ENCODE peak calls at places on chromosome 22, in eight cellular contexts. B is ovary, G is heart left ventricle, I is IMR-90, L is PC-9, R is uterus, Q is thoracic aorta, U is endodermal cell. S is an unnamed sample. For H3K27me3 and H3K4me1, the result is how much of the 10 kb centered on the place peaks cover.

GRCh38 chr22:37425369-37425768 is 1.9 kb downstream of the ELFN2 start:
- DNase-seq in L (no peak), U (no peak), G (no peak), B (no peak), I (no peak), R (no peak), Q (no peak), S (no peak)

GRCh38 chr22:27885977-27886842 is 32.8 kb downstream of the PITPNB start:
- DNase-seq in Q (no peak), U (peak), B (no peak), R (no peak), I (peak), L (peak), G (peak), S (peak)

GRCh38 chr22:26471522-26471921 is 12.1 kb downstream of the HPS4 start:
- DNase-seq in R (no peak), I (peak), U (no peak), B (no peak), L (peak), Q (no peak), G (no peak), S (no peak)

GRCh38 chr22:23180301-23180892 is at the start of gene BCR:
- DNase-seq in U (peak), L (peak), R (peak), Q (no peak), G (peak), B (peak), I (peak), S (peak)

GRCh38 chr22:37044634-37045625 is 6.6 kb upstream of the KCTD17 start:
- DNase-seq in I (peak), R (no peak), B (no peak), G (no peak), L (no peak), U (no peak), Q (no peak), S (no peak)

GRCh38 chr22:24601217-24602104 is 1.5 kb upstream of the GGT1 start:
- DNase-seq in Q (no peak), I (no peak), B (no peak), L (peak), G (peak), U (peak), R (no peak), S (peak)

GRCh38 chr22:24441406-24442351 is 14.3 kb downstream of the ADORA2A start:
- DNase-seq in R (no peak), L (no peak), U (peak), I (no peak), G (no peak), Q (no peak), B (no peak), S (no peak)

GRCh38 chr22:19195796-19196731 is 17.5 kb upstream of the SLC25A1 start:
- DNase-seq in Q (no peak), L (no peak), B (no peak), G (no peak), I (no peak), U (no peak), R (no peak), S (no peak)

GRCh38 chr22:49189871-49190270 is 637.8 kb downstream of the BRD1 start:
- DNase-seq in B (no peak), Q (no peak), R (no peak), G (no peak), I (no peak), U (no peak), L (no peak), S (no peak)

GRCh38 chr22:44023404-44024287 is 456 bp upstream of the PARVB start:
- DNase-seq in Q (no peak), L (peak), R (peak), B (peak), I (peak), U (peak), G (peak), S (peak)

GRCh38 chr22:47169801-47170140 is 407.3 kb downstream of the TBC1D22A start:
- DNase-seq in R (peak), L (no peak), B (peak), G (peak), I (no peak), U (no peak), Q (no peak), S (no peak)

GRCh38 chr22:47168441-47168840 is 406.0 kb downstream of the TBC1D22A start:
- DNase-seq in I (no peak), L (no peak), U (peak), B (peak), Q (no peak), R (peak), G (peak), S (no peak)

GRCh38 chr22:47167056-47167455 is 404.6 kb downstream of the TBC1D22A start:
- DNase-seq in L (no peak), Q (no peak), U (peak), B (peak), I (no peak), R (peak), G (peak), S (no peak)

GRCh38 chr22:47171441-47172221 is 409.2 kb downstream of the TBC1D22A start:
- DNase-seq in U (peak), I (no peak), B (peak), G (peak), Q (no peak), L (no peak), R (peak), S (no peak)

DNA sequence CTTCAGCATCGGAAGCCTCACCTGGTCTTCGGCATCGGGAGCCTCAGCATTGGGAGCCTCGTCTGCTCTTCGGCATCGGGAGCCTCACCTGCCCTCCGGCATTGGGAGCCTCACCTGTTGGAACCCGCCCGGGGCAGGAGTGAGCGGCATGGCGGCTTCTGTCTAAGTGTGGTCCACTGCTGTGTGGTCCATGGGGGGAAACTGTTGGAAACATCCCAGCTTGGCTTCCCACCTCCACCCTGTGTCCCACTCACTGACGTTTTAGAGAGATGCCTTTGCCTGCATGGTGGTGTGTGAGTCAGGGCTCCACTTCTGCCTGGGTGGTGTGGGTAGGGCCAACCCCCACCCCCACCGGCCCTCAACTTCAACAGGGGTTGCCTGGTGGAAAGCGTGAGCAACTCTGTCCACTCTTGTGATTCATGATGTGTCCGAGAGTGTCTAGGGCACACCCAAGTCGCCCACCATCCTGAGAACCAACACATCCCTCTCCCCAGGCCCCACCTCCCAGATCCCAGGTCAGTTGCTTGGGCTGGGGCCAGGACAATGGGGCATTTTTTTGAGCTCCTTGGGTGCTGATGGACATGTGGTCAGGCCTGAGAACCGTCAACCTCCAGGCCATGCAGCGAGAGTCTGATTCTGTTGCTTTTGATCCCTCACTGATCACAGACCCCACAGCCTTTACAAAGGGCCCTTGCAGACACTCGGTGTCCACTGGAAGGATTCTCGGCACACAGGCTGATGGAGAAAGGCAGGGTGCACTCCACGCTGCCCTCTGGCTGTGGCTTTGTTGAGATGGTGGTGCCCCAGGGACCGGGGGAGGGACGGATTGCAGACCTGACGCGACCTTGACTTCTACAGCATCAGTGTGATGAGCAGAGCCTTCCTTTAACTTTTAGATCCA is 406.7 kb downstream of the TBC1D22A start:
- DNase-seq in U (peak), G (peak), R (peak), B (peak), I (peak), L (no peak), Q (no peak), S (peak)
- TF ChIP-seq CTCF in U (peak), G (no peak), R (no peak), B (no peak), I (peak), L (no peak), Q (no peak), S (no peak)

DNA sequence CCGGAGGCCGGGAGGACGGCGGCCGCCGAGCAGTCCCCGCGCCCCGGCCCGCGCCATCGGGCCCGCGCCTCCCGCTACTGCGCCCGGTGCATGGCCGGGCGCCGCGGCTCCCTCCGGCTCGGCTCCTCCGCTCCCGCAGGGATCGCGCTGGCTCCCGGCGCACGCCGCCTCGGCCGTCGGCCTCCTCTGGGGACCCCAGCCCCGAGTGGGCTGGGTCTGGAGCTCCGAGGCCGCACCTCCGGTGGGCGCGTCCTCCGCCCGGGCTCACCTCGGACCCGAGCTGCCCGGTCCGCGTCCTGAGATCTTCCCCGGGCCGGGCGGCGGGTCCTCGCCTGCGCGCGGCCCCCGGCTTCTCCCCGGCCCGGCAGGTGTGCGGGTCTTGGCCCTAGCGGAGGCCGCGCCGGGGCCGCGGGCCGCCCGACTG is 251 bp downstream of the SHISA8 start:
- DNase-seq in R (no peak), B (no peak), I (no peak), L (no peak), Q (no peak), U (peak), G (no peak), S (no peak)
- H3K27me3 ChIP-seq in R (half or more), B (under half), I (half or more), L (under half), Q (under half), U (half or more), G (half or more), S (under half)

GRCh38 chr22:46437990-46438389 is 99.4 kb downstream of the CELSR1 start:
- DNase-seq in U (no peak), I (no peak), R (no peak), G (no peak), Q (no peak), L (no peak), B (no peak), S (no peak)

GRCh38 chr22:46433318-46433717 is 97.8 kb downstream of the TRMU start:
- DNase-seq in Q (no peak), I (no peak), L (no peak), U (no peak), B (no peak), R (no peak), G (no peak), S (no peak)

GRCh38 chr22:46439111-46439510 is 98.3 kb downstream of the CELSR1 start:
- DNase-seq in I (no peak), B (no peak), G (no peak), U (no peak), R (no peak), Q (no peak), L (no peak), S (no peak)

GRCh38 chr22:46439576-46440465 is 97.6 kb downstream of the CELSR1 start:
- DNase-seq in G (no peak), R (no peak), U (no peak), B (no peak), Q (no peak), I (no peak), L (no peak), S (no peak)

DNA sequence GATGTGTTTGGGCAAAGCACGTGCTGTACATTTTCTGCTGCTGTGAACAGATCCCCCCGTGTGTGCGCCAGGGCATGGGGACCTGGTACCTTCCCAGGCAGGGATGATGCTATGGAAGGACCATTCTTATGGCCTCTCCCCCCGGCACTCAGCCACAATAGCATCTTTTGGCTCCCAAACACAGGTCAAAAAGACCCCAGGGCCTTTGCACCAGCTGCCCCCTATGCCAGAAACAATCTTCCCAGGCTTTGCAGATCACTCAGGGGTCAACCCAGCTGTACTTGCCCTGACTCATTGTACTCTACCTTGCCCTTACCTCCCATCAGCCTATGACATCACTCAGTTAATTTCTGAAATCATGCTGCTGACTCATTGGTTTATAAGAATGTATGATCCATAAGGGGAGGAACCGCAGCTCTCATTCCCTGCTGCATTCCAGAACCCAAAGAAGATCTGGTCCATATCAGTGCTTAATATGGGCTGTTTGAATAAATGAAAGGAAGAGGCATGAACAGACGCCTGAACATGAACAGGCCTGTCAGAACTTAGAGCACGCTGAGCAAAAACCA is 100.7 kb downstream of the CELSR1 start:
- DNase-seq in R (no peak), U (no peak), B (no peak), I (peak), L (no peak), Q (no peak), G (no peak), S (no peak)
- H3K4me1 ChIP-seq in R (under half), U (under half), B (under half), I (under half), L (under half), Q (under half), G (under half), S (under half)

DNA sequence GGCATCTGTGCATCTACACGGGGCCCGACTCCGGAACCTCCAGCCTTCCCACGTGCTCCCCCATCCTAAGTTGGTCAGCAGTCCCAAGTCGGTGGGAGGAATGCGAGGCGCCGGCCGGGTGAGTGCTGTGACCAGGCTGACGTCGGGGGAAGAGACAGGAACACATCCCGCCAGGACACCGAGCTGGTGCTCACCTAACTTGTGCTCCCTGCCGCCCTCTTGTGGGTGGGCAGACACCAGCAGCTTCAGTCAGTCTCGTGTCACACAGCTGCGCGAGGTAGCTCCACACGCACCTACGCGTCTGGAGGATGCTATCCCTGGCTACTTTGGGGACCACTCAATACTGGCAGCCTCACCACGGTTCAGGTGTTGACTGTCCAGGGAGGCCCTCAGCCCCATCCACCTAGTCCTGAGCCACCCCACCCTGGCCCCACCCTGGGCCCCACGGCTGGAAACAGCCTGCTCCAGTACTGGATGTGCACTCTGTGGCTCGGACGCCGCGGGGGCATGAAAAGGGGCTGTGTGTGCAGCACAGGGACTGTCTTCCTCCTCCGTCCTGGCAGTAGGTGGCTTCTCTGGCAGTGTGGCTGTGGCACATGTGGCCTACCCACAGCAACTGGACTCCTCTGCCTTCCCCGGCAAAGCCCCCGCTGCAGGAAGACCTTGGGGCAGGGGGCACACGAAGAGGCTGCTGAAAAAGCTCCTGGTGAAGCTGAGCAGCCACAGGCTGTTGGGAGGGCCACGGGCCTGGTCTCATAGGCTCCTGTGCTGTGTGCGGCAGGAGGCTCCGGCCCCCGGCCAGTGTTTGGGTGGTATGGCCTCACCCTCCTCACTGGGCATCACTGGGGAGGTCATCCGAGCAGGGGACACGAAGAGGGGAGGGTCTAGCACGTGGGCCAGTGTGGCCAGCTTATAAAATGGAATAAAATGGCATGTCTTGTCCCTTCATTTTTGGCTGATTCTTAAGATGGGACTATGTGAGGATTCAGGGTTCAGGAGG is 11.2 kb upstream of the BID start:
- DNase-seq in U (peak), B (no peak), Q (no peak), R (no peak), G (peak), I (no peak), L (peak), S (peak)
- TF ChIP-seq CTCF in U (peak), B (no peak), Q (peak), R (peak), G (peak), I (peak), L (peak), S (no peak)

GRCh38 chr22:30596199-30596598 is 4.5 kb upstream of the PES1 start:
- DNase-seq in B (no peak), U (no peak), Q (no peak), L (no peak), G (no peak), I (no peak), R (no peak), S (no peak)
- H3K27me3 ChIP-seq in B (under half), U (under half), Q (under half), L (under half), G (under half), I (under half), R (under half), S (under half)